ENCODE peak calls at places on chromosomes 2 and 18, in five cellular contexts. L, W, Z, F and Q are unnamed samples.

GRCh38 chr2:126942427-126943203 is 43.9 kb downstream of the TEX51 start:
- DNase-seq in L (no peak), W (no peak), Z (no peak), F (no peak), Q (no peak)

GRCh38 chr2:197255550-197255949 is 55.0 kb downstream of the ANKRD44 start:
- DNase-seq in L (peak), W (no peak), Z (peak), F (peak), Q (peak)

GRCh38 chr18:58398648-58399398 is 230.1 kb downstream of the ALPK2 start:
- DNase-seq in L (peak), W (no peak), Z (no peak), F (no peak), Q (no peak)

GRCh38 chr2:5609191-5609590 is 83.0 kb upstream of the SOX11 start:
- DNase-seq in L (no peak), W (no peak), Z (no peak), F (no peak), Q (no peak)

GRCh38 chr2:165877565-165878550 is 75.7 kb downstream of the TTC21B start:
- DNase-seq in L (no peak), W (no peak), Z (no peak), F (no peak), Q (no peak)

GRCh38 chr2:240508832-240509545 is 48.8 kb downstream of the ANKMY1 start:
- DNase-seq in L (peak), W (no peak), Z (no peak), F (no peak), Q (no peak)

GRCh38 chr2:160214461-160215055 is 14.5 kb upstream of the ITGB6 start:
- DNase-seq in L (no peak), W (peak), Z (no peak), F (no peak), Q (no peak)

GRCh38 chr2:100786297-100786658 is 33.7 kb upstream of the NPAS2 start:
- DNase-seq in L (peak), W (peak), Z (no peak), F (no peak), Q (no peak)

GRCh38 chr18:32847719-32848118 is 74.9 kb upstream of the KLHL14 start:
- DNase-seq in L (no peak), W (no peak), Z (no peak), F (no peak), Q (no peak)

GRCh38 chr2:202017940-202018339 is 15.7 kb upstream of the FZD7 start:
- DNase-seq in L (no peak), W (no peak), Z (no peak), F (no peak), Q (no peak)

GRCh38 chr18:54672846-54673475 is 81.9 kb downstream of the DYNAP start:
- DNase-seq in L (peak), W (no peak), Z (no peak), F (no peak), Q (no peak)

GRCh38 chr2:20219763-20220380 is 5.1 kb downstream of the SDC1 start:
- DNase-seq in L (no peak), W (no peak), Z (no peak), F (no peak), Q (no peak)

GRCh38 chr2:127569274-127570065 is 34.0 kb downstream of the MYO7B start:
- DNase-seq in L (no peak), W (no peak), Z (no peak), F (no peak), Q (no peak)

GRCh38 chr2:231364061-231364460 is 31.4 kb upstream of the B3GNT7 start:
- DNase-seq in L (no peak), W (no peak), Z (no peak), F (no peak), Q (no peak)

GRCh38 chr18:22268641-22269128 is 99.3 kb downstream of the GATA6 start:
- DNase-seq in L (no peak), W (no peak), Z (no peak), F (no peak), Q (no peak)

GRCh38 chr2:219460424-219460926 is 25.8 kb downstream of the SPEG start:
- DNase-seq in L (no peak), W (peak), Z (no peak), F (no peak), Q (peak)

GRCh38 chr2:222130855-222131254 is 167.9 kb downstream of the PAX3 start:
- DNase-seq in L (no peak), W (no peak), Z (no peak), F (no peak), Q (no peak)

GRCh38 chr18:54392621-54393023 is 34.9 kb downstream of the C18orf54 start:
- DNase-seq in L (no peak), W (peak), Z (peak), F (no peak), Q (peak)

GRCh38 chr2:240922234-240922981 is 16.3 kb downstream of the CROCC2 start:
- DNase-seq in L (no peak), W (no peak), Z (no peak), F (no peak), Q (peak)

GRCh38 chr2:107553534-107553933 is 273.2 kb upstream of the RGPD4 start:
- DNase-seq in L (no peak), W (no peak), Z (no peak), F (no peak), Q (no peak)

GRCh38 chr2:45653125-45653524 is 1.6 kb downstream of the PRKCE start:
- DNase-seq in L (no peak), W (no peak), Z (no peak), F (no peak), Q (no peak)

GRCh38 chr2:230895536-230896345 is 29.3 kb downstream of the GPR55 start:
- DNase-seq in L (peak), W (no peak), Z (no peak), F (no peak), Q (peak)

GRCh38 chr2:159561242-159561641 is 55.1 kb downstream of the BAZ2B start:
- DNase-seq in L (no peak), W (no peak), Z (no peak), F (no peak), Q (no peak)

GRCh38 chr18:46332286-46332801 is 228.2 kb downstream of the HAUS1 start:
- DNase-seq in L (no peak), W (no peak), Z (no peak), F (no peak), Q (no peak)

GRCh38 chr18:77059294-77059916 is 73.2 kb downstream of the MBP start:
- DNase-seq in L (no peak), W (no peak), Z (peak), F (no peak), Q (peak)

GRCh38 chr2:233758849-233759248 is 1.2 kb upstream of the UGT1A1 start:
- DNase-seq in L (no peak), W (no peak), Z (no peak), F (no peak), Q (no peak)

GRCh38 chr2:83850071-83850725 is 608.9 kb downstream of the SUCLG1 start:
- DNase-seq in L (no peak), W (no peak), Z (no peak), F (no peak), Q (no peak)

GRCh38 chr18:74468547-74469014 is 11.5 kb upstream of the DIPK1C start:
- DNase-seq in L (no peak), W (no peak), Z (no peak), F (no peak), Q (no peak)

GRCh38 chr2:106537047-106537446 is 49.9 kb downstream of the CD8B2 start:
- DNase-seq in L (no peak), W (no peak), Z (peak), F (no peak), Q (peak)